ENCODE peak calls at places on chromosomes 4 and X, in four cellular contexts. N is A549, W is K562, J is HepG2. Q is an unnamed sample.

GRCh38 chr4:72828864-72829263 is 240.7 kb downstream of the COX18 start:
- DNase-seq in N (no peak), W (no peak), J (no peak), Q (no peak)

GRCh38 chr4:40845136-40845910 is 95.6 kb downstream of the NSUN7 start:
- DNase-seq in N (no peak), W (no peak), J (no peak), Q (no peak)

GRCh38 chrX:30570505-30570904 is 7.1 kb downstream of the TASL start:
- DNase-seq in N (no peak), W (no peak), J (peak; percentile 2), Q (no peak)

GRCh38 chr4:151667025-151667424 is 93.8 kb downstream of the GATB start:
- DNase-seq in N (no peak), W (no peak), J (no peak), Q (no peak)

GRCh38 chr4:70885174-70885573 is 17.0 kb upstream of the MOB1B start:
- DNase-seq in N (no peak), W (no peak), J (no peak), Q (no peak)

GRCh38 chrX:9668537-9668936 is 97.1 kb downstream of the GPR143 start:
- DNase-seq in N (no peak), W (no peak), J (no peak), Q (no peak)

GRCh38 chr4:94714761-94715160 is 43.0 kb upstream of the BMPR1B start:
- DNase-seq in N (no peak), W (no peak), J (no peak), Q (no peak)

GRCh38 chr4:2417196-2417764 is 1.2 kb downstream of the ZFYVE28 start:
- DNase-seq in N (no peak), W (peak; percentile 27), J (no peak), Q (no peak)

GRCh38 chrX:109635151-109635550 is 10.2 kb upstream of the KCNE5 start:
- DNase-seq in N (peak; percentile 3), W (peak; percentile 25), J (no peak), Q (peak; percentile 9)

GRCh38 chrX:28586291-28586690 is 955 bp upstream of the IL1RAPL1 start:
- DNase-seq in N (no peak), W (no peak), J (no peak), Q (peak; percentile 38)

GRCh38 chr4:159015862-159016261 is 87.0 kb upstream of the RAPGEF2 start:
- DNase-seq in N (no peak), W (no peak), J (no peak), Q (no peak)

DNA sequence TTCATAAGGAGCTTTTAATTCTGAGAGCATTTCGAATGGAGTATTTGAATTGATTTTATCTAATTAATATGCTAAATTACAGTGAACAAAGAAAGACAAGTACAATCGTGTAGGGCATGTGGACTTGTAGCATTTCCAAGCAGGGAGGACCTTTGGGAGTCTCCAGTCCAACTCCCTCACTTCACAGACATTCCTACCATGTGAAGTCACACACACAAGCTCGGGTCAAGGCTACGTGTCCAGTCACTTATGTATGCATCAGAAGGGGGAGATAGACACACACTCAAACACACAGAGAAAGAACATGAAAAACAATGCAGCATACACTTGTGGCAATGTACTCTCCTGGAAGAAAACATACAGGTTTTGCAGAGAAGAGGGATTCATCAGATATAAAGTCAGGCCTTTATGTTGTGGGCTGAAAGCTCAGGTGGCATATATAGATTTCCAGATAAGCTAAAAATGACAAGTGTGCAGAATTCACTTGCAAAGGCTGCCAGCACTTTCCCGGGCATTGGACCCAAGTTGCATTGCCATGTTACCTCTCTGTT is 136.1 kb upstream of the MID1 start:
- DNase-seq in N (peak; percentile 56), W (no peak), J (no peak), Q (no peak)
- TF ChIP-seq HMGXB4 in N (no peak), W (no peak), J (no peak), Q (no peak)

GRCh38 chrX:19225906-19226305 is 103.6 kb upstream of the ADGRG2 start:
- DNase-seq in N (peak; percentile 13), W (peak; percentile 8), J (no peak), Q (peak; percentile 10)
- TF ChIP-seq HMGXB4 in N (no peak), W (no peak), J (no peak), Q (no peak)

GRCh38 chr4:39422247-39422646 is 15.5 kb downstream of the KLB start:
- DNase-seq in N (no peak), W (no peak), J (no peak), Q (no peak)
- TF ChIP-seq HMGXB4 in N (no peak), W (no peak), J (no peak), Q (no peak)

GRCh38 chrX:134752558-134752957 is 94.3 kb upstream of the PLAC1 start:
- DNase-seq in N (no peak), W (no peak), J (no peak), Q (no peak)

GRCh38 chrX:134749651-134750450 is 91.6 kb upstream of the PLAC1 start:
- DNase-seq in N (no peak), W (no peak), J (no peak), Q (no peak)

GRCh38 chrX:134758652-134759051 is 100.4 kb upstream of the PLAC1 start:
- DNase-seq in N (no peak), W (no peak), J (no peak), Q (no peak)

DNA sequence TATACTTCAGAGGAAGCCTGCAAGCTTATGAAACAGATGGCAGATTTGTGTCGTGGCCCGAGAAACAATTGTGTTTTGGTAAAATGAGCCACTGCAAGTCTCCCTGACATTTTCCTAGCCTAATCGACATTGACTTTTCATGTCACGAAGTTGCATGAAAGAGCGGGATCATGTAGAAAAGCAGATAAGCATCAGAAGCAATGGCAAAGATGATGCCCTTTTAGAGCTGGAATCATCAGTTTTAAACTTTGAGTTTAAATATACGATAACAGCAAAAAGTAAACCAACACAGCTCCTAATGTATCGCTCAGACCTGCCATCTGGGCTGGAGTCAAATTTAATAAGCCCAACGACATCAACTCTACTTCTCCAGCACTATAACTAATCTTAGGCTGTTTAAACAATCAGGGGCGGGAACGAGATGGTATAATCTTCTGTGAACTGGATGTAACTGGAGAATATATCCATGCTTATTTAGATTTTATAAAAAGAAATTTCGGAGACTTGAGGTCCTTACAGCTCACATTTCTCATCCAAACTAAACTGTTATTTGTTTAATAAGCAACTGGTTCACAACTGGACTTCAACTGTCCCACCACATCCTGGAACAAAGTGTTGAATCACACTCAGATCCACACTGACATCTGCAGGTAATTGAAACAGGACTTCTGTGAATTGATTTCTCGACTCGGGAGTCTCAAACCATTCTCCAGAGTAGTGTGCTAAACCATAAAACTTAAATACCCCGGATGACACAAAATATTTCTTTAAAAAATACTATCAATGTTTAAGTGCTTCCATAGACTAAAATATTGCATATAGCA is 95.1 kb upstream of the PLAC1 start:
- DNase-seq in N (peak; percentile 29), W (no peak), J (peak; percentile 1), Q (no peak)
- TF ChIP-seq HMGXB4 in N (no peak), W (no peak), J (no peak), Q (no peak)

GRCh38 chr4:188433916-188434315 is 294.7 kb downstream of the TRIML1 start:
- DNase-seq in N (no peak), W (no peak), J (no peak), Q (no peak)
- TF ChIP-seq HMGXB4 in N (no peak), W (no peak), J (no peak), Q (no peak)

GRCh38 chr4:184289179-184289535 is 71.5 kb upstream of the ENPP6 start:
- DNase-seq in N (no peak), W (no peak), J (no peak), Q (no peak)

GRCh38 chr4:184288451-184289178 is 70.9 kb upstream of the ENPP6 start:
- DNase-seq in N (no peak), W (no peak), J (no peak), Q (no peak)

GRCh38 chr4:184284742-184285141 is 67.1 kb upstream of the ENPP6 start:
- DNase-seq in N (no peak), W (no peak), J (no peak), Q (no peak)

GRCh38 chr4:184286346-184286745 is 68.7 kb upstream of the ENPP6 start:
- DNase-seq in N (no peak), W (no peak), J (no peak), Q (no peak)

GRCh38 chr4:184287697-184288255 is 70.1 kb upstream of the ENPP6 start:
- DNase-seq in N (no peak), W (no peak), J (peak; percentile 64), Q (no peak)
- TF ChIP-seq HMGXB4 in N (no peak), W (no peak), J (no peak), Q (no peak)